ENCODE peak calls at places on chromosomes 6 and 20, in four cellular contexts. J is heart left ventricle; X is GM23338; T is CD8-positive, alpha-beta T cell. V is an unnamed sample.

GRCh38 chr6:167298166-167298565 is 7.1 kb downstream of the UNC93A start:
- DNase-seq in J (no peak), X (no peak), T (no peak), V (no peak)

GRCh38 chr6:10170816-10171215 is 244.1 kb downstream of the TFAP2A start:
- DNase-seq in J (no peak), X (no peak), T (no peak), V (no peak)

GRCh38 chr6:92847988-92848387 is 571.4 kb downstream of the EPHA7 start:
- DNase-seq in J (no peak), X (peak; percentile 60), T (no peak), V (no peak)

GRCh38 chr6:164563866-164564265 is 745.5 kb downstream of the C6orf118 start:
- DNase-seq in J (no peak), X (no peak), T (no peak), V (no peak)

GRCh38 chr6:11805259-11806053 is 26.9 kb upstream of the ADTRP start:
- DNase-seq in J (no peak), X (peak; percentile 67), T (no peak), V (no peak)

GRCh38 chr20:52083627-52084232 is 107.8 kb downstream of the ZFP64 start:
- DNase-seq in J (peak; percentile 45), X (peak; percentile 91), T (peak; percentile 39), V (peak; percentile 32)

GRCh38 chr20:588476-588875 is 21.6 kb downstream of the TCF15 start:
- DNase-seq in J (no peak), X (no peak), T (no peak), V (no peak)

GRCh38 chr6:44006123-44006871 is 121.0 kb downstream of the MRPL14 start:
- DNase-seq in J (no peak), X (no peak), T (no peak), V (no peak)

GRCh38 chr6:38336922-38337321 is 302.8 kb downstream of the BTBD9 start:
- DNase-seq in J (no peak), X (no peak), T (no peak), V (no peak)

GRCh38 chr20:21301940-21302644 is 1.0 kb upstream of the XRN2 start:
- DNase-seq in J (no peak), X (no peak), T (no peak), V (no peak)

GRCh38 chr6:47034919-47035318 is 7.2 kb downstream of the ADGRF1 start:
- DNase-seq in J (peak; percentile 28), X (peak; percentile 35), T (no peak), V (no peak)

GRCh38 chr6:149235130-149235561 is 82.4 kb upstream of the TAB2 start:
- DNase-seq in J (peak; percentile 53), X (no peak), T (no peak), V (no peak)

GRCh38 chr6:3727593-3728108 is 23.9 kb downstream of the PXDC1 start:
- DNase-seq in J (no peak), X (no peak), T (no peak), V (no peak)

GRCh38 chr20:1665345-1665744 is 7.8 kb upstream of the SIRPG start:
- DNase-seq in J (no peak), X (no peak), T (no peak), V (no peak)

GRCh38 chr6:36997811-36998722 is 7.4 kb upstream of the FGD2 start:
- DNase-seq in J (peak; percentile 74), X (no peak), T (no peak), V (no peak)

GRCh38 chr6:116352515-116353471 is 18.0 kb upstream of the DSE start:
- DNase-seq in J (no peak), X (no peak), T (no peak), V (no peak)

GRCh38 chr20:44309763-44310663 is 989 bp downstream of the FITM2 start:
- DNase-seq in J (peak; percentile 77), X (peak; percentile 12), T (no peak), V (no peak)

GRCh38 chr6:131269565-131270391 is 134.5 kb downstream of the AKAP7 start:
- DNase-seq in J (no peak), X (no peak), T (no peak), V (no peak)

GRCh38 chr20:24692429-24693190 is 223.2 kb downstream of the SYNDIG1 start:
- DNase-seq in J (no peak), X (no peak), T (no peak), V (no peak)

GRCh38 chr6:74491844-74492374 is 713.9 kb downstream of the COL12A1 start:
- DNase-seq in J (no peak), X (no peak), T (no peak), V (no peak)

GRCh38 chr6:141158740-141159139 is 974.0 kb upstream of the GJE1 start:
- DNase-seq in J (no peak), X (no peak), T (no peak), V (no peak)

GRCh38 chr6:156650896-156651295 is 126.3 kb upstream of the ARID1B start:
- DNase-seq in J (no peak), X (no peak), T (no peak), V (no peak)

GRCh38 chr6:4370066-4370465 is 234.7 kb upstream of the ECI2 start:
- DNase-seq in J (no peak), X (no peak), T (no peak), V (no peak)

GRCh38 chr20:8131598-8132014 is 460 bp upstream of the PLCB1 start:
- DNase-seq in J (peak; percentile 24), X (no peak), T (no peak), V (peak; percentile 2)

GRCh38 chr20:33668087-33668790 is 1.5 kb downstream of the ACTL10 start:
- DNase-seq in J (no peak), X (peak; percentile 91), T (peak; percentile 71), V (peak; percentile 71)

GRCh38 chr6:25056130-25056529 is 120.4 kb upstream of the RIPOR2 start:
- DNase-seq in J (peak; percentile 27), X (no peak), T (peak; percentile 70), V (peak; percentile 34)

GRCh38 chr6:49535795-49536194 is 14.7 kb upstream of the C6orf141 start:
- DNase-seq in J (no peak), X (no peak), T (no peak), V (no peak)

GRCh38 chr6:20213271-20213798 is 1.1 kb upstream of the MBOAT1 start:
- DNase-seq in J (no peak), X (peak; percentile 13), T (no peak), V (no peak)

GRCh38 chr6:2900821-2901644 is 2.1 kb downstream of the SERPINB9 start:
- DNase-seq in J (no peak), X (no peak), T (no peak), V (no peak)

GRCh38 chr20:42341654-42342053 is 723.5 kb upstream of the CHD6 start:
- DNase-seq in J (no peak), X (no peak), T (no peak), V (no peak)

GRCh38 chr6:96468681-96469224 is 52.9 kb upstream of the UFL1 start:
- DNase-seq in J (no peak), X (peak; percentile 50), T (no peak), V (no peak)

GRCh38 chr6:128250370-128251070 is 269.9 kb downstream of the PTPRK start:
- DNase-seq in J (no peak), X (no peak), T (no peak), V (no peak)

GRCh38 chr6:110618591-110619267 is 142.3 kb upstream of the SLC22A16 start:
- DNase-seq in J (no peak), X (peak; percentile 75), T (no peak), V (no peak)

GRCh38 chr6:137798846-137799245 is 68.2 kb upstream of the TNFAIP3 start:
- DNase-seq in J (no peak), X (no peak), T (peak; percentile 53), V (no peak)

GRCh38 chr6:17393335-17394191 is at the start of gene CAP2:
- DNase-seq in J (peak; percentile 84), X (peak; percentile 88), T (no peak), V (no peak)

GRCh38 chr6:131954775-131955107 is 3.6 kb upstream of the CCN2 start:
- DNase-seq in J (peak; percentile 34), X (peak; percentile 44), T (no peak), V (no peak)

GRCh38 chr6:15171026-15171425 is 74.8 kb upstream of the JARID2 start:
- DNase-seq in J (no peak), X (no peak), T (no peak), V (no peak)

GRCh38 chr6:83190596-83190995 is 2.5 kb downstream of the PGM3 start:
- DNase-seq in J (no peak), X (no peak), T (no peak), V (no peak)

GRCh38 chr20:7728373-7728772 is 211.9 kb downstream of the HAO1 start:
- DNase-seq in J (no peak), X (no peak), T (no peak), V (no peak)

GRCh38 chr6:10582774-10583508 is 61.8 kb downstream of the GCNT2 start:
- DNase-seq in J (peak; percentile 52), X (peak; percentile 91), T (no peak), V (no peak)

DNA sequence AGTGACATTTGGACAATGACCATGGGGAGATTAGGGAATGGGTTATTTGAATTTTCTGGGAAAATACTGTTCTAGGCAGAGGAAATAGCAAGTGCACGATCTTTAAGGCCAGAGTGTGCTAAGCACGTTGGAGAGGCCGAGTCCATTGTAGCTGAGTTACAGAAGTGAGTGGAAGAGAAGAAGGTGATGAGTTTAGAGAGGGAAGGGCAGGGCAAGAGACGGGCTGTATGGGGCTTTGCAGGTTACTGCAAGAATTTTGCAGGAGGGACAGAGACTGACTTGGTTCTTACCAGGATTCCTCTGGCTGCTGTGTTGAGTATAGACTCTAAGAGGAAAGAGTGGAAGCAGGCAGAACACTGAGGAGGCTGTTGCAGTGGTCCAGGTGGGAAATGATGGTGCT is 1.1 kb upstream of the NCOA3 start:
- DNase-seq in J (no peak), X (no peak), T (no peak), V (no peak)
- H3K4me3 ChIP-seq in J (no peak overlapping the region), X (no peak overlapping the region), T (no peak overlapping the region), V (no peak overlapping the region)

DNA sequence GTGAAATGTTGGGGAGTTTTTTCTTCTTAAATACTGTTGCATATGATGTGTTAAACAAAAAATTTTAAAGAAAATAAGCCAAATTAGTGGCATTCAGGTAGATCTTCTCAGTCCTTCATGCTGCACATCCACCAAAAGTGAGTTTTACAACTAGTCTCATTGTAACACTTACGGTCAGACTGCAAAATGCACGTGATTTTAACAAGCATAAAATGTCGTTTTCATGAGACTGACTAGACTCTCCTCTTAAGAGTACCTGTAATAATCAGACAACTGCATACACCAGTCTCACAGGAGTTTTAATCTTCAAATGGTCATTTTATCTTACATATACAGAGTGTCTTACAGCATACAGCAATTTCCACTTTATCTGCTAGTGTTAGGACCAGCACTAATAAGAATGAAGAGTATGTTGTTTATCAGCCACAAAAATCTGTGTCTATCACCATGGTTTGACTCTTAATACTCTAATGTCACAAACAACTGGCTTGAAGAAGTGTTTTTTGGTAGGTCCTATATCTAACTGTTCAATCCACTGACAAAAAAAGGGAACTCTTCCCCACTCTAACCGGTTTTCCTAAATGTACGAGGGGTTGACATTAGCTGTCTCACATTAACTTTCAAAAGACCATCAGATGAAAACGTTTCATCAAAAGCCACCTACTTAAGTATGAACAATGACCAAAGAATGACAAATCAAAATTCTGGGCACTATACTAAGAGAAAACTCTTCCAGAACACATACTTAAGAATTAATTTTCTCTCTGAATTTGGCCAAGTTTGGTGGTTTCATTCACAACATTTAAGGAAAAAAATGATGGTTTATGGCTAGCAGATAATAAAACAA is 1.5 kb upstream of the ASF1A start:
- DNase-seq in J (no peak), X (no peak), T (no peak), V (no peak)
- H3K27ac ChIP-seq in J (peak overlapping the region; percentile 97), X (no peak overlapping the region), T (peak overlapping the region; percentile 78), V (peak overlapping the region; percentile 87)

GRCh38 chr6:151546941-151547659 is 53.3 kb downstream of the CCDC170 start:
- DNase-seq in J (no peak), X (peak; percentile 31), T (no peak), V (no peak)
- H3K4me1 ChIP-seq in J (no peaks in the 10 kb centered on the region), X (no peaks in the 10 kb centered on the region), T (no peaks in the 10 kb centered on the region), V (no peaks in the 10 kb centered on the region)

GRCh38 chr6:1387632-1388031 is 1.7 kb upstream of the FOXF2 start:
- DNase-seq in J (no peak), X (peak; percentile 38), T (no peak), V (no peak)
- H3K4me3 ChIP-seq in J (no peak overlapping the region), X (no peak overlapping the region), T (no peak overlapping the region), V (no peak overlapping the region)

GRCh38 chr20:60057866-60058807 is 99.9 kb downstream of the CDH26 start:
- DNase-seq in J (peak; percentile 62), X (peak; percentile 45), T (peak; percentile 50), V (peak; percentile 34)
- H3K27ac ChIP-seq in J (no peak overlapping the region), X (no peak overlapping the region), T (peak overlapping the region; percentile 16), V (peak overlapping the region; percentile 47)